ENCODE peak calls at places on chromosomes 16 and 17, in five cellular contexts. One of them, this sample, is unnamed.
A peak's percentile ranks its signal among the peaks of the same experiment; 100 is the strongest.

GRCh38 chr17:19304209-19304608 is 58.3 kb downstream of the B9D1 start:
- DNase-seq in fibroblast of pulmonary artery: peak; percentile 60
- DNase-seq in WTC11: no peak
- DNase-seq in pancreas: no peak
- DNase-seq in mesothelial cell of epicardium: no peak
- DNase-seq in this sample: peak; percentile 65

GRCh38 chr17:58085039-58085715 is 2.0 kb downstream of the DYNLL2 start:
- DNase-seq in fibroblast of pulmonary artery: no peak
- DNase-seq in WTC11: no peak
- DNase-seq in pancreas: peak; percentile 22
- DNase-seq in mesothelial cell of epicardium: no peak
- DNase-seq in this sample: no peak

GRCh38 chr16:50591800-50592771 is 43.9 kb downstream of the NKD1 start:
- DNase-seq in fibroblast of pulmonary artery: no peak
- DNase-seq in WTC11: no peak
- DNase-seq in pancreas: peak; percentile 98
- DNase-seq in mesothelial cell of epicardium: peak; percentile 57
- DNase-seq in this sample: no peak

GRCh38 chr17:71004413-71004812 is 835.1 kb downstream of the KCNJ2 start:
- DNase-seq in fibroblast of pulmonary artery: no peak
- DNase-seq in WTC11: no peak
- DNase-seq in pancreas: no peak
- DNase-seq in mesothelial cell of epicardium: no peak
- DNase-seq in this sample: no peak

GRCh38 chr17:29140631-29141483 is 39.3 kb downstream of the MYO18A start:
- DNase-seq in fibroblast of pulmonary artery: no peak
- DNase-seq in WTC11: no peak
- DNase-seq in pancreas: no peak
- DNase-seq in mesothelial cell of epicardium: no peak
- DNase-seq in this sample: no peak

GRCh38 chr16:55725055-55725777 is 69.4 kb downstream of the SLC6A2 start:
- DNase-seq in fibroblast of pulmonary artery: no peak
- DNase-seq in WTC11: no peak
- DNase-seq in pancreas: no peak
- DNase-seq in mesothelial cell of epicardium: no peak
- DNase-seq in this sample: no peak

GRCh38 chr16:35195173-35195863 is 1735.9 kb downstream of the TP53TG3F start:
- DNase-seq in fibroblast of pulmonary artery: no peak
- DNase-seq in WTC11: no peak
- DNase-seq in pancreas: no peak
- DNase-seq in mesothelial cell of epicardium: no peak
- DNase-seq in this sample: no peak

GRCh38 chr16:19884021-19884485 is 595 bp downstream of the GPRC5B start:
- DNase-seq in fibroblast of pulmonary artery: no peak
- DNase-seq in WTC11: peak; percentile 43
- DNase-seq in pancreas: peak; percentile 54
- DNase-seq in mesothelial cell of epicardium: no peak
- DNase-seq in this sample: peak; percentile 26

GRCh38 chr17:60641810-60642220 is 35.8 kb upstream of the BCAS3 start:
- DNase-seq in fibroblast of pulmonary artery: peak; percentile 91
- DNase-seq in WTC11: peak; percentile 50
- DNase-seq in pancreas: no peak
- DNase-seq in mesothelial cell of epicardium: peak; percentile 42
- DNase-seq in this sample: peak; percentile 79

GRCh38 chr17:74877592-74878543 is 5.1 kb upstream of the FDXR start:
- DNase-seq in fibroblast of pulmonary artery: peak; percentile 51
- DNase-seq in WTC11: no peak
- DNase-seq in pancreas: peak; percentile 69
- DNase-seq in mesothelial cell of epicardium: no peak
- DNase-seq in this sample: peak; percentile 85

GRCh38 chr17:45440161-45440859 is 7.6 kb upstream of the ARHGAP27 start:
- DNase-seq in fibroblast of pulmonary artery: peak; percentile 33
- DNase-seq in WTC11: peak; percentile 39
- DNase-seq in pancreas: no peak
- DNase-seq in mesothelial cell of epicardium: no peak
- DNase-seq in this sample: no peak

GRCh38 chr17:39402890-39403605 is 1.6 kb upstream of the FBXL20 start:
- DNase-seq in fibroblast of pulmonary artery: no peak
- DNase-seq in WTC11: peak; percentile 16
- DNase-seq in pancreas: peak; percentile 28
- DNase-seq in mesothelial cell of epicardium: no peak
- DNase-seq in this sample: no peak

GRCh38 chr17:44121997-44122824 is 1.2 kb downstream of the HDAC5 start:
- DNase-seq in fibroblast of pulmonary artery: no peak
- DNase-seq in WTC11: no peak
- DNase-seq in pancreas: no peak
- DNase-seq in mesothelial cell of epicardium: no peak
- DNase-seq in this sample: no peak

GRCh38 chr17:63961355-63962207 is 11.1 kb downstream of the SCN4A start:
- DNase-seq in fibroblast of pulmonary artery: peak; percentile 68
- DNase-seq in WTC11: peak; percentile 100
- DNase-seq in pancreas: peak; percentile 69
- DNase-seq in mesothelial cell of epicardium: peak; percentile 55
- DNase-seq in this sample: peak; percentile 64

GRCh38 chr16:58102665-58103427 is 26.3 kb downstream of the CFAP20 start:
- DNase-seq in fibroblast of pulmonary artery: no peak
- DNase-seq in WTC11: no peak
- DNase-seq in pancreas: no peak
- DNase-seq in mesothelial cell of epicardium: no peak
- DNase-seq in this sample: no peak

GRCh38 chr17:5707482-5707881 is 123.2 kb upstream of the NLRP1 start:
- DNase-seq in fibroblast of pulmonary artery: no peak
- DNase-seq in WTC11: no peak
- DNase-seq in pancreas: no peak
- DNase-seq in mesothelial cell of epicardium: no peak
- DNase-seq in this sample: no peak

GRCh38 chr16:71830359-71830758 is 15.4 kb upstream of the ATXN1L start:
- DNase-seq in fibroblast of pulmonary artery: no peak
- DNase-seq in WTC11: no peak
- DNase-seq in pancreas: no peak
- DNase-seq in mesothelial cell of epicardium: no peak
- DNase-seq in this sample: no peak

GRCh38 chr16:89121691-89122321 is 28.2 kb downstream of the ACSF3 start:
- DNase-seq in fibroblast of pulmonary artery: no peak
- DNase-seq in WTC11: peak; percentile 2
- DNase-seq in pancreas: no peak
- DNase-seq in mesothelial cell of epicardium: no peak
- DNase-seq in this sample: no peak

GRCh38 chr16:49019826-49020401 is 261.7 kb downstream of the CBLN1 start:
- DNase-seq in fibroblast of pulmonary artery: no peak
- DNase-seq in WTC11: no peak
- DNase-seq in pancreas: no peak
- DNase-seq in mesothelial cell of epicardium: no peak
- DNase-seq in this sample: no peak

GRCh38 chr16:17459903-17460521 is 10.7 kb downstream of the XYLT1 start:
- DNase-seq in fibroblast of pulmonary artery: no peak
- DNase-seq in WTC11: no peak
- DNase-seq in pancreas: no peak
- DNase-seq in mesothelial cell of epicardium: no peak
- DNase-seq in this sample: no peak

GRCh38 chr17:46061435-46061834 is 62.4 kb downstream of the STH start:
- DNase-seq in fibroblast of pulmonary artery: peak; percentile 48
- DNase-seq in WTC11: no peak
- DNase-seq in pancreas: no peak
- DNase-seq in mesothelial cell of epicardium: no peak
- DNase-seq in this sample: no peak

GRCh38 chr17:28563475-28563874 is 7.8 kb downstream of the PIGS start:
- DNase-seq in fibroblast of pulmonary artery: peak; percentile 70
- DNase-seq in WTC11: no peak
- DNase-seq in pancreas: no peak
- DNase-seq in mesothelial cell of epicardium: no peak
- DNase-seq in this sample: no peak

DNA sequence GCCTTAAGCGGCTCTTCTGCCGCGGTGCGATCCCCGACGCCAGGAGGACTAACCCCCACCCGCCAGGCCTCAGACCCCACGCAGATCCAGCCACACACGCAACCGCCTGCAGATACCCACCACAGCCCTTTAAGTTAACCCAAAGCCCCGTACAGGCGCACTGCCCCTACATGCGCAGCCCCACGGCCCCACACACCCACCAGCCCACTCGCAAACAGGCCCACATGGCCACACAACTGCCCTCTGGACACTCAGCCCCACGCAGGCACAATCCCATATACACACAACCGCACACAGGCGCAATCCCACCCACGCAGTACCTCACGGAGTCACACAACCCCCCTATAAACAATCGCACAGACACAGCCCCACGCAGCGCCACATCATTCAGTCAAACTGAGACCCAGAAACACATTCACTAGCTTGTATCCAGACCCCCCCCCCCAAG is 41.7 kb downstream of the RAI1 start:
- DNase-seq in fibroblast of pulmonary artery: no peak
- DNase-seq in WTC11: no peak
- DNase-seq in pancreas: no peak
- DNase-seq in mesothelial cell of epicardium: no peak
- DNase-seq in this sample: no peak
- TF ChIP-seq CTCF in fibroblast of pulmonary artery: no peak
- TF ChIP-seq CTCF in WTC11: no peak
- TF ChIP-seq CTCF in pancreas: no peak
- TF ChIP-seq CTCF in mesothelial cell of epicardium: no peak
- TF ChIP-seq CTCF in this sample: no peak

GRCh38 chr16:83715217-83715920 is 92.4 kb upstream of the HSBP1 start:
- DNase-seq in fibroblast of pulmonary artery: no peak
- DNase-seq in WTC11: no peak
- DNase-seq in pancreas: no peak
- DNase-seq in mesothelial cell of epicardium: no peak
- DNase-seq in this sample: no peak
- TF ChIP-seq CTCF in fibroblast of pulmonary artery: no peak
- TF ChIP-seq CTCF in WTC11: no peak
- TF ChIP-seq CTCF in pancreas: no peak
- TF ChIP-seq CTCF in mesothelial cell of epicardium: no peak
- TF ChIP-seq CTCF in this sample: no peak

GRCh38 chr17:77421635-77421982 is 280.8 kb downstream of the SEC14L1 start:
- DNase-seq in fibroblast of pulmonary artery: no peak
- DNase-seq in WTC11: no peak
- DNase-seq in pancreas: no peak
- DNase-seq in mesothelial cell of epicardium: no peak
- DNase-seq in this sample: no peak

GRCh38 chr17:77420804-77421634 is 280.2 kb downstream of the SEC14L1 start:
- DNase-seq in fibroblast of pulmonary artery: peak; percentile 84
- DNase-seq in WTC11: peak; percentile 74
- DNase-seq in pancreas: no peak
- DNase-seq in mesothelial cell of epicardium: no peak
- DNase-seq in this sample: no peak

GRCh38 chr17:77419547-77420475 is 279.0 kb downstream of the SEC14L1 start:
- DNase-seq in fibroblast of pulmonary artery: no peak
- DNase-seq in WTC11: peak; percentile 80
- DNase-seq in pancreas: no peak
- DNase-seq in mesothelial cell of epicardium: no peak
- DNase-seq in this sample: no peak

GRCh38 chr17:77419095-77419494 is 278.3 kb downstream of the SEC14L1 start:
- DNase-seq in fibroblast of pulmonary artery: no peak
- DNase-seq in WTC11: no peak
- DNase-seq in pancreas: no peak
- DNase-seq in mesothelial cell of epicardium: no peak
- DNase-seq in this sample: no peak

DNA sequence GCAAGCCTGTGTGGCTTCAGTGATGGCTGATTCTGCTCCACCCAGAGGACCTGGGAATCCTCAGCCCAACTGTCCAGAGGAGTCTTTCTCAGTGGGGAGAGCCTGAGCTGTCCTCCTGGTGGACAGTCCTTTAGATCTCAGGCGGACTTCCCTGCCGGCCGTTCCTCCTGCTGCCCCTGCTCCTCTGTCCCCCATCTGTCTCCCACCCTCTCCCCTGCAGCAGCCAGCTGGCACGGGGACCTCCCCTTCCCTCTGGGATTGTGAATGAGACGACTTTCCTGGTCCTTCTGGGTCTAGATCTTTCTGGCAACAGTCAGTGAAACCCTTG is 279.7 kb downstream of the SEC14L1 start:
- DNase-seq in fibroblast of pulmonary artery: no peak
- DNase-seq in WTC11: no peak
- DNase-seq in pancreas: no peak
- DNase-seq in mesothelial cell of epicardium: no peak
- DNase-seq in this sample: no peak
- TF ChIP-seq CTCF in fibroblast of pulmonary artery: peak; percentile 3
- TF ChIP-seq CTCF in WTC11: no peak
- TF ChIP-seq CTCF in pancreas: no peak
- TF ChIP-seq CTCF in mesothelial cell of epicardium: no peak
- TF ChIP-seq CTCF in this sample: no peak

GRCh38 chr17:11797803-11798202 is 199.5 kb downstream of the ZNF18 start:
- DNase-seq in fibroblast of pulmonary artery: no peak
- DNase-seq in WTC11: peak; percentile 13
- DNase-seq in pancreas: no peak
- DNase-seq in mesothelial cell of epicardium: no peak
- DNase-seq in this sample: no peak
- TF ChIP-seq CTCF in fibroblast of pulmonary artery: no peak
- TF ChIP-seq CTCF in WTC11: no peak
- TF ChIP-seq CTCF in pancreas: no peak
- TF ChIP-seq CTCF in mesothelial cell of epicardium: peak; percentile 19
- TF ChIP-seq CTCF in this sample: no peak

DNA sequence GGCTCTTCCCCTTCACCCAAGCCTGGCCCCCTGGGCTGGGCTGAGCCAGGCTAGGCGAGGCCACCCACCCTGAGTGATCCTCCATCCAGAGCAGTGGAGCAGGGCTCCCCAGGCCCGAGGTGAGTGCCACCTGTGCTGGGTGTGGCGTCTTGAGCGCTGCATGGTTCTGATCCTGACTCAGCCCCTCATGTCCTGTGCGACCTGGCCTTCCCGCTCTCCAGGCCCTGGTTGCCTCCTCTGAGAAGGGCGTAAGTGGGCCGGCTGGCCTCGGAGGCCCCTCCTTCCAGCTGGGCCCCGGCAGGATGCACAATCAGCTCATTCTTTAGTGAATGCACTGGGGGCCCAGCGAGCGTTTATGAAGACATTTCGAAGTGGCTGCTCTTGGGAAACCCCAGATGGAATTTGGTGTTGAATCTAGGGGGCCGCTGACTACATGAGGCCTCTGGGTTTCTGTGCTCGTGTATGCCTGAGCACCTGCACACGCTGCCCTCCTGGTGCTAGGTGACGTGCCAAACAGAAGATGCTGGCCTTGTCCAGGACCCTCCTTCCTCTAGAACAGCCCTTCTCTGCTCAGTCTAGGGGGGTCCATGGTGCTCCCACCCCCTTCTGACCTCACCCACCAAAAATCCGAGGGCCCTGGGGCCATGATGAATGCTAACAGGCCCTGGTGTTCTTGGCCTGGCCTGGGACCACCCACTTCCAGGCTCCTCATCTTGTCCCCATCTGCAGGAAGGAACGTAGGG is 3.7 kb upstream of the TMEM92 start:
- DNase-seq in fibroblast of pulmonary artery: peak; percentile 68
- DNase-seq in WTC11: peak; percentile 3
- DNase-seq in pancreas: no peak
- DNase-seq in mesothelial cell of epicardium: no peak
- DNase-seq in this sample: peak; percentile 41
- TF ChIP-seq CTCF in fibroblast of pulmonary artery: no peak
- TF ChIP-seq CTCF in WTC11: no peak
- TF ChIP-seq CTCF in pancreas: no peak
- TF ChIP-seq CTCF in mesothelial cell of epicardium: peak; percentile 12
- TF ChIP-seq CTCF in this sample: no peak